ENCODE peak calls at places on chromosome 7, in four cellular contexts. X, G, W and U are unnamed samples.

GRCh38 chr7:105130048-105130447 is 116.0 kb downstream of the KMT2E start:
- DNase-seq in X (no peak), G (no peak), W (no peak), U (no peak)

GRCh38 chr7:8035647-8036518 is 67.3 kb downstream of the GLCCI1 start:
- DNase-seq in X (no peak), G (no peak), W (peak; percentile 35), U (peak; percentile 3)

GRCh38 chr7:20744913-20745587 is 41.6 kb downstream of the SP8 start:
- DNase-seq in X (peak; percentile 44), G (no peak), W (peak; percentile 0), U (no peak)

GRCh38 chr7:88344956-88345832 is 38.5 kb upstream of the STEAP4 start:
- DNase-seq in X (peak; percentile 86), G (peak; percentile 62), W (peak; percentile 18), U (peak; percentile 33)

GRCh38 chr7:8386926-8387550 is 46.4 kb upstream of the NXPH1 start:
- DNase-seq in X (no peak), G (no peak), W (no peak), U (no peak)

GRCh38 chr7:157224627-157225026 is 85.9 kb downstream of the UBE3C start:
- DNase-seq in X (peak; percentile 65), G (no peak), W (peak; percentile 17), U (peak; percentile 5)

GRCh38 chr7:72112992-72113391 is 299.1 kb downstream of the CALN1 start:
- DNase-seq in X (no peak), G (no peak), W (no peak), U (no peak)

GRCh38 chr7:157458254-157458633 is 121.4 kb downstream of the DNAJB6 start:
- DNase-seq in X (no peak), G (no peak), W (no peak), U (no peak)

GRCh38 chr7:21912931-21913780 is 32.5 kb downstream of the CDCA7L start:
- DNase-seq in X (no peak), G (no peak), W (no peak), U (no peak)

GRCh38 chr7:102080003-102080361 is 206.7 kb upstream of the SH2B2 start:
- DNase-seq in X (no peak), G (no peak), W (no peak), U (no peak)

GRCh38 chr7:28623105-28623730 is 210.9 kb downstream of the CREB5 start:
- DNase-seq in X (no peak), G (no peak), W (peak; percentile 68), U (no peak)

GRCh38 chr7:30796105-30796869 is 25.1 kb downstream of the MINDY4 start:
- DNase-seq in X (no peak), G (no peak), W (peak; percentile 83), U (no peak)